ENCODE peak calls at places on chromosomes 12 and 14, in six cellular contexts. A, M, R, O, K and H are unnamed samples. For H3K27me3, the result is how much of the 10 kb centered on the place peaks cover.

GRCh38 chr12:10600988-10601387 is 12.4 kb downstream of the MAGOHB start:
- DNase-seq in A (no peak), M (no peak), R (no peak), O (no peak), K (no peak), H (no peak)

GRCh38 chr12:96907681-96908163 is 665 bp downstream of the NEDD1 start:
- DNase-seq in A (peak), M (no peak), R (no peak), O (peak), K (no peak), H (peak)

GRCh38 chr14:89269404-89269803 is 147.6 kb downstream of the FOXN3 start:
- DNase-seq in A (no peak), M (no peak), R (no peak), O (no peak), K (no peak), H (no peak)

GRCh38 chr12:112347521-112347920 is 34.7 kb downstream of the HECTD4 start:
- DNase-seq in A (no peak), M (no peak), R (no peak), O (no peak), K (no peak), H (peak)

GRCh38 chr12:25970916-25971674 is 12.6 kb downstream of the RASSF8 start:
- DNase-seq in A (no peak), M (no peak), R (no peak), O (no peak), K (no peak), H (no peak)

GRCh38 chr12:1777798-1778197 is 42.6 kb upstream of the LRTM2 start:
- DNase-seq in A (no peak), M (no peak), R (no peak), O (no peak), K (peak), H (peak)

GRCh38 chr12:101927042-101927441 is 49.7 kb downstream of the DRAM1 start:
- DNase-seq in A (no peak), M (no peak), R (no peak), O (no peak), K (no peak), H (no peak)

GRCh38 chr12:109875572-109876131 is 4.7 kb downstream of the GLTP start:
- DNase-seq in A (no peak), M (peak), R (no peak), O (no peak), K (peak), H (peak)

GRCh38 chr14:95614335-95614734 is 71.9 kb upstream of the TCL1B start:
- DNase-seq in A (no peak), M (no peak), R (no peak), O (no peak), K (no peak), H (peak)

GRCh38 chr14:105065280-105066228 is at the start of gene GPR132:
- DNase-seq in A (no peak), M (peak), R (peak), O (peak), K (peak), H (peak)

GRCh38 chr14:93183596-93184317 is 940 bp downstream of the MOAP1 start:
- DNase-seq in A (no peak), M (no peak), R (no peak), O (no peak), K (no peak), H (no peak)

GRCh38 chr12:64008596-64008995 is 164.1 kb downstream of the SRGAP1 start:
- DNase-seq in A (no peak), M (no peak), R (no peak), O (no peak), K (no peak), H (no peak)

GRCh38 chr12:54418441-54419087 is 502 bp downstream of the ITGA5 start:
- DNase-seq in A (peak), M (no peak), R (no peak), O (no peak), K (no peak), H (no peak)

GRCh38 chr14:37340353-37340752 is 142.6 kb downstream of the MIPOL1 start:
- DNase-seq in A (peak), M (no peak), R (no peak), O (no peak), K (peak), H (no peak)

GRCh38 chr12:68769941-68770340 is 24.0 kb downstream of the SLC35E3 start:
- DNase-seq in A (no peak), M (no peak), R (no peak), O (no peak), K (no peak), H (no peak)

GRCh38 chr12:10235761-10236631 is 23.3 kb downstream of the GABARAPL1 start:
- DNase-seq in A (peak), M (no peak), R (no peak), O (no peak), K (peak), H (peak)

GRCh38 chr14:105126970-105127307 is 41.6 kb downstream of the JAG2 start:
- DNase-seq in A (no peak), M (no peak), R (peak), O (no peak), K (no peak), H (no peak)

GRCh38 chr14:106843376-106843775 is 1317.0 kb downstream of the TMEM121 start:
- DNase-seq in A (no peak), M (no peak), R (no peak), O (no peak), K (no peak), H (no peak)

GRCh38 chr12:55934343-55934742 is 3.4 kb downstream of the DGKA start:
- DNase-seq in A (no peak), M (no peak), R (no peak), O (no peak), K (no peak), H (no peak)

GRCh38 chr12:16008442-16008841 is 97.3 kb downstream of the DERA start:
- DNase-seq in A (no peak), M (no peak), R (no peak), O (no peak), K (no peak), H (no peak)

GRCh38 chr12:100827901-100828520 is 33.4 kb downstream of the ANO4 start:
- DNase-seq in A (peak), M (no peak), R (no peak), O (no peak), K (peak), H (peak)

GRCh38 chr14:34318014-34318413 is 144.0 kb downstream of the SPTSSA start:
- DNase-seq in A (no peak), M (no peak), R (no peak), O (no peak), K (no peak), H (no peak)
- H3K27me3 ChIP-seq in A (under half), M (under half), R (under half), O (under half), K (under half), H (under half)

GRCh38 chr14:48398675-48399282 is 723.4 kb upstream of the MDGA2 start:
- DNase-seq in A (peak), M (no peak), R (no peak), O (no peak), K (peak), H (peak)
- TF ChIP-seq CTCF in A (peak), M (peak), R (peak), O (peak), K (peak), H (peak)

DNA sequence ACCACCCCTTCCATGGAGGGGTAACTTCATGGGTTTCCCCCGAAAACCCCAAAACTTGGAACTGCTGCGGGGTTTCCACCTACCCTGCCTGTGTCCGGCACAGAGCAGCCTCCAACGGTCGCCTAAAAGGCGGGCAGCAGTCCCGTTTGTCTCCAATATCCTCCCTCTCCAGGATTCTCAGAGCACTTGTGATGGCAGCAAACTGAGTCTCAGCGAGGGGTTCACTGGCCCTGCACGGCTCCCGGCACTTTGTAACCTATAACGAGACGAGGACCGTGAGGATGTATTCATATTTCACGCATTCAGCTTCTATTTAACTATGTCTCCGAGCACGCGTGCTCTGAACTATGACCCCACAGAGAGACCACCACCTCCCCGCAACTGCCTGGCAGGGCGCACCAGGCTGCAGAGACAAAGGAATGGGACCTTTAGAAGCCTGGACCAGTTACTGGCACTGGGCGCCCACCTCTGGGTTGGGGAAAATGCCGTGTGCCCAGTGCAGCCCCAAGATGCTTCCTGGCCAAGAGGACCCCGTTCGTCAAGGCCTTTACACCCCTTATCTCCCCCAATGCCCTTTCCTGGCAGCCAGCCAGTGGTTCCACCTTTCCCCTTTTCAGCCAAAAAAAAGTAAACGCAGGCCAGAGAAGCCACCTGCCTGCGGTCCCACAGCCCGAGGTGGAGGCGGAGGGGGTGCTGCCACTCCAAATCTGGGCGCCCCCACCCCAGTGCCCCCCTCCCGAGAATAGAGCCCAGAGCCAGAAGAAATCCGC is 173.1 kb upstream of the RTL1 start:
- DNase-seq in A (no peak), M (no peak), R (no peak), O (peak), K (no peak), H (no peak)
- H3K27me3 ChIP-seq in A (under half), M (under half), R (under half), O (half or more), K (under half), H (under half)

DNA sequence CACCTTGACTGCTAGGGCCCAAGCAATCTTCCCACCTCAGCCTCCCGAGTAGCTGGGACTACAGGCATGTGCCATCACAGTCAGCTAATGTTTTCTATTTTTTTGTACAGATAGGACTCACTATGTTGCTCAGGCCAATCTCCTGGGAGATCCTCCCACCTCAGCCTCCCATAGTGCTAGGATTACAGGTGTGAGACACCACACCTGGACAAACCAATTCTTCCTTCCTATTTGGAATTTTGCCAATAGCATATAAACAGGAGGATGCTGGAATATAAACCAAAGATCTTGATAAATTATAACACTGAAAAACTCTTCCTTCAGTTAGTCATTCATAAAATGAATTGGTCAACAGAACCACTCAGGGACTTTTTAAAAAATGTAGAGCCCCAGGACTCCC is 8.4 kb downstream of the ACIN1 start:
- DNase-seq in A (no peak), M (no peak), R (no peak), O (no peak), K (no peak), H (no peak)
- TF ChIP-seq CTCF in A (no peak), M (no peak), R (no peak), O (no peak), K (no peak), H (no peak)

DNA sequence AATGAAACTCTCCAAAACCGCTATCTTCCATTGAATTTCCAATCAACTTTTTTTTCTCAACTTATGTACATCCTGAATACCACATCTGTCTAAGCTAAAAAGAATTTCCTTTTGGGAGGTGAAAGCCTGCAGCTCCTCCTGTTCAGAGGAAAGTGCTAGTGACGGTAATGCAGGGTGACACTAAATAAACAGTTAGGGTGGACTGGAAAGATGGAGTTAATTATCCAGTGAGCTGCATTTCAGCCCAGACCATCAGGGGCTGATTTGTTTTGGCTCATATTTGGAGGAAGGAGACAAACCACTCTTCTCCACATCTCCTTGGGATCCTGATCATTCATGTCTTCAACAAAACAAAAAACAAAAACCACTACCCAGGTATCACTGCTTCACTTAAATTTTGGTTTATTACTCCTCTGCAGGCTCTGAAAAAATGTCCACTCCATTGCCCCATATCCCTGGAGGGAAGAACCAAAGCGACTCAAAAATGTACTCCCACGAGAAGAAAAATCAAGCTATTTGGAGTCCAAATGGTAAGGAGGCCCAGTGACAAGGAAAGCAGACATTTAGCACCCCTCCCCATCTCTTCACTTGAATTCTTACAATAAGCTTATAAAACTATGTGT is 5.1 kb upstream of the SIX1 start:
- DNase-seq in A (no peak), M (no peak), R (no peak), O (no peak), K (peak), H (no peak)
- H3K27me3 ChIP-seq in A (half or more), M (under half), R (under half), O (half or more), K (under half), H (under half)

DNA sequence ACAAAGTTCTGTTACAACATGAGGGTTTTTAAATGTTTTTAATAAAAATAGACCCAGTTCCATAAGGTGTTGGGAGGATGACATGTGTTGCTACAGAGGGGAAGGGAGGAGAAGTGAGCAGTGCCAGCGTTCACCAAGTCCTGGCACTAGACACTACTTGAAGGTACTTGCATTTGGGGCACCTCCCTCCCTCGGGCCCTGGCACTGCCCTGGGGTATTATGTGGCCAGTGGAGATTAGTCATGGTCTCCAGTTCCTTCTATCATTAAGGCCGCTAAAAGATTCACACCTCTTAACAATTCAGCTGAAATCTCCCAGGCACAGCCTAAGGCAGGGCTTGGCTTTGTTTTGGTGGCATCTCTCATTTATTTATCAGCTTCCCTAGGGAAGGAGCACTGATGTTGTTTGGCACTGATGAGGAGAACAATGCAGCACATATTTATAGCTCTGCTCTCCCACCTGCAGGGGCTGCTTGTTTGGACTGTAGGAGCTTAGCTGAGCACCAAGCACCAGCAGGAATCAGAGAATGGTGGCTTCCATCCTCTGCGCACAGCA is 155.5 kb upstream of the NTF3 start:
- DNase-seq in A (no peak), M (no peak), R (no peak), O (no peak), K (no peak), H (peak)
- TF ChIP-seq CTCF in A (no peak), M (no peak), R (no peak), O (no peak), K (no peak), H (no peak)

DNA sequence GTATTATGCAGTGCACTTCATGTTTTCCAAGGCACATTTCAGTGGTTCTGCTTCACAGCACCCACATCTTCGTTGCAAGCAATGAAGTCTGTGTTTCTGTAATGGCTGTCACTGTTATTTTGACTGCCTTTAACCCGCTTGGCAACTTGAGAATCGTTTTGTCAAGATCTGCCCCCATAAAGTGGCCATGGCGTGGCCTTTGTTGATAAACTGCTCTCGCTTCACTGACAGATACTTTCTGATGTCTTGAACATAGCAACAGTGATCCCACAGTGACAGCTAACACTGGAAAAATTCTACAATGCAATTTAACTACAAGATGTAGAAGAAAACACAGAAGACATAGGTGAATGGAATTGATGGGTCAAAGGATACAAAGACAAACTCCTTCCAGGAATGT is 184.2 kb downstream of the KLHL28 start:
- DNase-seq in A (no peak), M (no peak), R (no peak), O (no peak), K (no peak), H (no peak)
- H3K27me3 ChIP-seq in A (under half), M (under half), R (under half), O (under half), K (under half), H (under half)

GRCh38 chr12:90978117-90978770 is 23.3 kb upstream of the CCER1 start:
- DNase-seq in A (peak), M (no peak), R (no peak), O (no peak), K (peak), H (peak)
- TF ChIP-seq CTCF in A (peak), M (peak), R (peak), O (no peak), K (peak), H (peak)

GRCh38 chr14:73759714-73760597 is 45.8 kb upstream of the PNMA1 start:
- DNase-seq in A (peak), M (peak), R (peak), O (peak), K (peak), H (peak)
- H3K27me3 ChIP-seq in A (under half), M (under half), R (under half), O (under half), K (under half), H (under half)